ENCODE peak calls at places on chromosomes 7 and 10, in eight cellular contexts. I is NCI-H1417; Q is CD8-positive, alpha-beta T cell; Y is BJ; V is mesothelial cell of epicardium; H is retina; T is NCI-H187; B is GM12865. O is an unnamed sample.

GRCh38 chr10:122490268-122490667 is 28.9 kb downstream of the HTRA1 start:
- DNase-seq in V (no peak), Y (no peak), H (no peak), B (no peak), Q (no peak), T (no peak), I (no peak), O (no peak)

GRCh38 chr7:44236333-44236728 is 35.6 kb downstream of the YKT6 start:
- DNase-seq in B (no peak), H (no peak), Q (no peak), V (no peak), T (no peak), I (no peak), Y (no peak), O (no peak)

GRCh38 chr10:76303682-76304316 is 872.4 kb downstream of the LRMDA start:
- DNase-seq in Q (no peak), Y (no peak), I (peak; percentile 84), B (peak; percentile 55), V (peak; percentile 68), T (peak; percentile 69), H (peak; percentile 77), O (no peak)

GRCh38 chr10:31484407-31485135 is 165.6 kb downstream of the ZEB1 start:
- DNase-seq in Y (no peak), I (no peak), T (no peak), Q (no peak), V (no peak), H (no peak), B (no peak), O (no peak)

GRCh38 chr10:103545771-103546281 is 52.3 kb downstream of the NEURL1 start:
- DNase-seq in H (no peak), Q (no peak), Y (no peak), T (no peak), V (no peak), I (no peak), B (no peak), O (no peak)

GRCh38 chr10:86402283-86402931 is 35.8 kb upstream of the GRID1 start:
- DNase-seq in B (no peak), I (no peak), V (no peak), H (peak; percentile 56), Y (peak; percentile 17), Q (no peak), T (no peak), O (no peak)

GRCh38 chr10:125000366-125001312 is 58.7 kb downstream of the ZRANB1 start:
- DNase-seq in Y (no peak), I (no peak), T (no peak), H (peak; percentile 87), B (no peak), V (no peak), Q (no peak), O (no peak)

GRCh38 chr7:6642861-6643640 is 5.9 kb downstream of the ZNF316 start:
- DNase-seq in Q (no peak), B (no peak), T (no peak), H (no peak), Y (no peak), I (no peak), V (no peak), O (no peak)

GRCh38 chr7:82506702-82507101 is 63.1 kb upstream of the CACNA2D1 start:
- DNase-seq in Q (no peak), I (peak; percentile 67), H (no peak), Y (no peak), B (no peak), V (no peak), T (no peak), O (no peak)

GRCh38 chr10:69802424-69803161 is 887 bp downstream of the COL13A1 start:
- DNase-seq in V (peak; percentile 72), B (no peak), T (no peak), Y (no peak), Q (no peak), H (peak; percentile 91), I (peak; percentile 49), O (peak; percentile 44)

GRCh38 chr7:151757274-151757673 is 119.6 kb downstream of the PRKAG2 start:
- DNase-seq in Y (peak; percentile 59), Q (no peak), V (no peak), B (no peak), I (no peak), T (no peak), H (no peak), O (no peak)

GRCh38 chr7:106535234-106536026 is 125.5 kb downstream of the CCDC71L start:
- DNase-seq in B (no peak), Y (peak; percentile 69), Q (no peak), H (no peak), V (no peak), T (no peak), I (no peak), O (no peak)

GRCh38 chr7:153510674-153511073 is 541.5 kb upstream of the DPP6 start:
- DNase-seq in T (no peak), Y (no peak), B (no peak), H (no peak), V (no peak), I (no peak), Q (no peak), O (no peak)

GRCh38 chr10:133439517-133440461 is 14.0 kb upstream of the SCART1 start:
- DNase-seq in I (no peak), H (no peak), T (no peak), V (no peak), Q (no peak), Y (no peak), B (no peak), O (no peak)

GRCh38 chr7:1322240-1323110 is 89.8 kb downstream of the UNCX start:
- DNase-seq in T (no peak), I (no peak), Y (no peak), V (no peak), H (no peak), Q (no peak), B (no peak), O (no peak)

GRCh38 chr7:64884085-64884912 is 18.8 kb upstream of the ZNF273 start:
- DNase-seq in Y (no peak), V (peak; percentile 10), B (no peak), T (no peak), H (no peak), I (no peak), Q (no peak), O (no peak)